ENCODE peak calls at places on chromosomes 13 and 19, in ten cellular contexts. One of them, this sample, is unnamed.

GRCh38 chr19:37362733-37363132 is 8.2 kb upstream of the ZNF527 start:
- DNase-seq in thoracic aorta: no peak
- DNase-seq in colonic mucosa: no peak
- DNase-seq in transverse colon: no peak
- DNase-seq in tibial nerve: no peak
- DNase-seq in CD8-positive, alpha-beta T cell: no peak
- DNase-seq in lower lobe of right lung: no peak
- DNase-seq in left ventricle myocardium inferior: no peak
- DNase-seq in left lung: no peak
- DNase-seq in ovary: no peak
- DNase-seq in this sample: no peak

GRCh38 chr13:51844862-51845573 is at the start of gene TMEM272:
- DNase-seq in thoracic aorta: no peak
- DNase-seq in colonic mucosa: peak
- DNase-seq in transverse colon: peak
- DNase-seq in tibial nerve: no peak
- DNase-seq in CD8-positive, alpha-beta T cell: no peak
- DNase-seq in lower lobe of right lung: peak
- DNase-seq in left ventricle myocardium inferior: peak
- DNase-seq in left lung: peak
- DNase-seq in ovary: peak
- DNase-seq in this sample: no peak

GRCh38 chr19:50266041-50266440 is 62.6 kb downstream of the MYH14 start:
- DNase-seq in thoracic aorta: no peak
- DNase-seq in colonic mucosa: no peak
- DNase-seq in transverse colon: no peak
- DNase-seq in tibial nerve: no peak
- DNase-seq in CD8-positive, alpha-beta T cell: no peak
- DNase-seq in lower lobe of right lung: no peak
- DNase-seq in left ventricle myocardium inferior: no peak
- DNase-seq in left lung: no peak
- DNase-seq in ovary: no peak
- DNase-seq in this sample: no peak

GRCh38 chr13:106987435-106987800 is 419.5 kb upstream of the ARGLU1 start:
- DNase-seq in thoracic aorta: no peak
- DNase-seq in colonic mucosa: no peak
- DNase-seq in transverse colon: no peak
- DNase-seq in tibial nerve: no peak
- DNase-seq in CD8-positive, alpha-beta T cell: no peak
- DNase-seq in lower lobe of right lung: no peak
- DNase-seq in left ventricle myocardium inferior: peak
- DNase-seq in left lung: no peak
- DNase-seq in ovary: no peak
- DNase-seq in this sample: no peak

GRCh38 chr13:26025196-26025595 is 26.6 kb downstream of the SHISA2 start:
- DNase-seq in thoracic aorta: no peak
- DNase-seq in colonic mucosa: no peak
- DNase-seq in transverse colon: no peak
- DNase-seq in tibial nerve: no peak
- DNase-seq in CD8-positive, alpha-beta T cell: no peak
- DNase-seq in lower lobe of right lung: no peak
- DNase-seq in left ventricle myocardium inferior: no peak
- DNase-seq in left lung: no peak
- DNase-seq in ovary: no peak
- DNase-seq in this sample: no peak

GRCh38 chr19:16386619-16387240 is 62.1 kb downstream of the KLF2 start:
- DNase-seq in thoracic aorta: no peak
- DNase-seq in colonic mucosa: no peak
- DNase-seq in transverse colon: no peak
- DNase-seq in tibial nerve: peak
- DNase-seq in CD8-positive, alpha-beta T cell: peak
- DNase-seq in lower lobe of right lung: no peak
- DNase-seq in left ventricle myocardium inferior: peak
- DNase-seq in left lung: no peak
- DNase-seq in ovary: peak
- DNase-seq in this sample: peak

GRCh38 chr19:48999481-49000325 is 6.0 kb downstream of the RUVBL2 start:
- DNase-seq in thoracic aorta: no peak
- DNase-seq in colonic mucosa: peak
- DNase-seq in transverse colon: peak
- DNase-seq in tibial nerve: no peak
- DNase-seq in CD8-positive, alpha-beta T cell: peak
- DNase-seq in lower lobe of right lung: peak
- DNase-seq in left ventricle myocardium inferior: peak
- DNase-seq in left lung: no peak
- DNase-seq in ovary: peak
- DNase-seq in this sample: no peak

GRCh38 chr13:41505209-41505835 is 48.0 kb downstream of the RGCC start:
- DNase-seq in thoracic aorta: no peak
- DNase-seq in colonic mucosa: no peak
- DNase-seq in transverse colon: no peak
- DNase-seq in tibial nerve: no peak
- DNase-seq in CD8-positive, alpha-beta T cell: no peak
- DNase-seq in lower lobe of right lung: no peak
- DNase-seq in left ventricle myocardium inferior: no peak
- DNase-seq in left lung: no peak
- DNase-seq in ovary: no peak
- DNase-seq in this sample: no peak

GRCh38 chr19:39166571-39167391 is 30.0 kb upstream of the NCCRP1 start:
- DNase-seq in thoracic aorta: no peak
- DNase-seq in colonic mucosa: peak
- DNase-seq in transverse colon: peak
- DNase-seq in tibial nerve: peak
- DNase-seq in CD8-positive, alpha-beta T cell: no peak
- DNase-seq in lower lobe of right lung: peak
- DNase-seq in left ventricle myocardium inferior: peak
- DNase-seq in left lung: peak
- DNase-seq in ovary: peak
- DNase-seq in this sample: peak

GRCh38 chr13:27353166-27353583 is 71.2 kb upstream of the GTF3A start:
- DNase-seq in thoracic aorta: no peak
- DNase-seq in colonic mucosa: no peak
- DNase-seq in transverse colon: no peak
- DNase-seq in tibial nerve: no peak
- DNase-seq in CD8-positive, alpha-beta T cell: no peak
- DNase-seq in lower lobe of right lung: no peak
- DNase-seq in left ventricle myocardium inferior: no peak
- DNase-seq in left lung: no peak
- DNase-seq in ovary: no peak
- DNase-seq in this sample: no peak

GRCh38 chr13:35703061-35703460 is 226.6 kb upstream of the MAB21L1 start:
- DNase-seq in thoracic aorta: no peak
- DNase-seq in colonic mucosa: no peak
- DNase-seq in transverse colon: no peak
- DNase-seq in tibial nerve: no peak
- DNase-seq in CD8-positive, alpha-beta T cell: no peak
- DNase-seq in lower lobe of right lung: no peak
- DNase-seq in left ventricle myocardium inferior: no peak
- DNase-seq in left lung: no peak
- DNase-seq in ovary: no peak
- DNase-seq in this sample: no peak

GRCh38 chr19:39671739-39672363 is 16.1 kb downstream of the LGALS16 start:
- DNase-seq in thoracic aorta: no peak
- DNase-seq in colonic mucosa: peak
- DNase-seq in transverse colon: no peak
- DNase-seq in tibial nerve: peak
- DNase-seq in CD8-positive, alpha-beta T cell: peak
- DNase-seq in lower lobe of right lung: no peak
- DNase-seq in left ventricle myocardium inferior: no peak
- DNase-seq in left lung: no peak
- DNase-seq in ovary: no peak
- DNase-seq in this sample: no peak

GRCh38 chr19:17214531-17215124 is 529 bp upstream of the USE1 start:
- DNase-seq in thoracic aorta: no peak
- DNase-seq in colonic mucosa: no peak
- DNase-seq in transverse colon: no peak
- DNase-seq in tibial nerve: no peak
- DNase-seq in CD8-positive, alpha-beta T cell: no peak
- DNase-seq in lower lobe of right lung: no peak
- DNase-seq in left ventricle myocardium inferior: no peak
- DNase-seq in left lung: no peak
- DNase-seq in ovary: no peak
- DNase-seq in this sample: no peak

GRCh38 chr19:38656171-38656981 is 8.9 kb downstream of the ACTN4 start:
- DNase-seq in thoracic aorta: no peak
- DNase-seq in colonic mucosa: no peak
- DNase-seq in transverse colon: no peak
- DNase-seq in tibial nerve: peak
- DNase-seq in CD8-positive, alpha-beta T cell: peak
- DNase-seq in lower lobe of right lung: no peak
- DNase-seq in left ventricle myocardium inferior: no peak
- DNase-seq in left lung: no peak
- DNase-seq in ovary: no peak
- DNase-seq in this sample: no peak

GRCh38 chr13:30892966-30893365 is 13.1 kb upstream of the MEDAG start:
- DNase-seq in thoracic aorta: no peak
- DNase-seq in colonic mucosa: no peak
- DNase-seq in transverse colon: no peak
- DNase-seq in tibial nerve: peak
- DNase-seq in CD8-positive, alpha-beta T cell: no peak
- DNase-seq in lower lobe of right lung: no peak
- DNase-seq in left ventricle myocardium inferior: no peak
- DNase-seq in left lung: no peak
- DNase-seq in ovary: peak
- DNase-seq in this sample: no peak

GRCh38 chr13:97562962-97563361 is 129.0 kb downstream of the RAP2A start:
- DNase-seq in thoracic aorta: no peak
- DNase-seq in colonic mucosa: no peak
- DNase-seq in transverse colon: no peak
- DNase-seq in tibial nerve: no peak
- DNase-seq in CD8-positive, alpha-beta T cell: no peak
- DNase-seq in lower lobe of right lung: no peak
- DNase-seq in left ventricle myocardium inferior: no peak
- DNase-seq in left lung: no peak
- DNase-seq in ovary: no peak
- DNase-seq in this sample: no peak
- H3K27ac ChIP-seq in thoracic aorta: no peak
- H3K27ac ChIP-seq in colonic mucosa: no peak
- H3K27ac ChIP-seq in transverse colon: no peak
- H3K27ac ChIP-seq in tibial nerve: no peak
- H3K27ac ChIP-seq in CD8-positive, alpha-beta T cell: no peak
- H3K27ac ChIP-seq in lower lobe of right lung: no peak
- H3K27ac ChIP-seq in left ventricle myocardium inferior: no peak
- H3K27ac ChIP-seq in left lung: no peak
- H3K27ac ChIP-seq in ovary: no peak
- H3K27ac ChIP-seq in this sample: no peak

DNA sequence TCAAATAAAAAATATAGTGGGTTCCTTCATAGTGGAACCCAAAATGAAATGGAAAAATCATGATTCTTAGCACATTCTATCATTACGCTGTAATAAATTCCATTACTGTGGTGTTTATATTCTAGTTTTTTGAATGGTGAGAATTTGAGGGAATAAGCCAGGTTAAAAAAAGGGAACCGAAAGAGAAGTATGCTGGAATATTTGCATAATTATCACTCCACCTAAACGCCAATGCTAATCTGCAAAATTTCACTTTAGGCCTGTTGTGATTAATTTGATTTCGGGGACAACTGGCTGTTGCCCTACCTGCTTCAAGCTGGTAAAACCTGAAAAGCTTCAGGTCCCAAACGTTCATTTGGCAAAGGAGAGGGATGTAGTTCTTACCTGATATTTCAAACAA is 32.1 kb upstream of the SCEL start:
- DNase-seq in thoracic aorta: no peak
- DNase-seq in colonic mucosa: no peak
- DNase-seq in transverse colon: no peak
- DNase-seq in tibial nerve: no peak
- DNase-seq in CD8-positive, alpha-beta T cell: no peak
- DNase-seq in lower lobe of right lung: no peak
- DNase-seq in left ventricle myocardium inferior: no peak
- DNase-seq in left lung: no peak
- DNase-seq in ovary: no peak
- DNase-seq in this sample: no peak
- H3K27ac ChIP-seq in thoracic aorta: no peak
- H3K27ac ChIP-seq in colonic mucosa: no peak
- H3K27ac ChIP-seq in transverse colon: no peak
- H3K27ac ChIP-seq in tibial nerve: no peak
- H3K27ac ChIP-seq in CD8-positive, alpha-beta T cell: no peak
- H3K27ac ChIP-seq in lower lobe of right lung: no peak
- H3K27ac ChIP-seq in left ventricle myocardium inferior: no peak
- H3K27ac ChIP-seq in left lung: no peak
- H3K27ac ChIP-seq in ovary: no peak
- H3K27ac ChIP-seq in this sample: no peak

DNA sequence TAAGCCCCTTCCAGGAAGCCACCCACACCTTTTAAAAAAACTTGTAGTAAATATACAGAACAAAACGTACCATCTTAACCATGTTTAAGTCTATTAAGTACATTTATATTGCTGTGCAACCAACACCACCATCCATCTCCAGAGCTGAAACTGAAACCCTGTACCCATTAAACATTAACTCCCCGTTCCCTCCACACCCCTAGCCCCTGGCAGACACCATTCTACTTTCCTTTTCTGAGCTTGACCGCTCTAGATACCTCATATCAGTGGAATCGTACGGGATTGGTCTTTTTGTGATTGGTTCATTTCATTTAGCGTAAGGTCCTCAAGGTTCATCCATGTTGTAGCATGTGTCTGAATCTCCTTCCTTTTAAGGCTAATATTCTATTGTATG is 13.0 kb upstream of the SPATA13 start:
- DNase-seq in thoracic aorta: no peak
- DNase-seq in colonic mucosa: peak
- DNase-seq in transverse colon: peak
- DNase-seq in tibial nerve: no peak
- DNase-seq in CD8-positive, alpha-beta T cell: no peak
- DNase-seq in lower lobe of right lung: no peak
- DNase-seq in left ventricle myocardium inferior: no peak
- DNase-seq in left lung: no peak
- DNase-seq in ovary: no peak
- DNase-seq in this sample: no peak
- H3K27ac ChIP-seq in thoracic aorta: no peak
- H3K27ac ChIP-seq in colonic mucosa: peak
- H3K27ac ChIP-seq in transverse colon: no peak
- H3K27ac ChIP-seq in tibial nerve: no peak
- H3K27ac ChIP-seq in CD8-positive, alpha-beta T cell: no peak
- H3K27ac ChIP-seq in lower lobe of right lung: no peak
- H3K27ac ChIP-seq in left ventricle myocardium inferior: no peak
- H3K27ac ChIP-seq in left lung: no peak
- H3K27ac ChIP-seq in ovary: no peak
- H3K27ac ChIP-seq in this sample: peak

GRCh38 chr19:45439190-45439568 is 15.5 kb upstream of the ERCC1 start:
- DNase-seq in thoracic aorta: no peak
- DNase-seq in colonic mucosa: no peak
- DNase-seq in transverse colon: no peak
- DNase-seq in tibial nerve: no peak
- DNase-seq in CD8-positive, alpha-beta T cell: no peak
- DNase-seq in lower lobe of right lung: no peak
- DNase-seq in left ventricle myocardium inferior: no peak
- DNase-seq in left lung: no peak
- DNase-seq in ovary: no peak
- DNase-seq in this sample: no peak
- H3K27ac ChIP-seq in thoracic aorta: peak
- H3K27ac ChIP-seq in colonic mucosa: peak
- H3K27ac ChIP-seq in transverse colon: peak
- H3K27ac ChIP-seq in tibial nerve: peak
- H3K27ac ChIP-seq in CD8-positive, alpha-beta T cell: peak
- H3K27ac ChIP-seq in lower lobe of right lung: peak
- H3K27ac ChIP-seq in left ventricle myocardium inferior: peak
- H3K27ac ChIP-seq in left lung: peak
- H3K27ac ChIP-seq in ovary: peak
- H3K27ac ChIP-seq in this sample: no peak